ENCODE peak calls at places on chromosome 21, in six cellular contexts. W is HL-60, F is left ventricle myocardium inferior, K is dorsolateral prefrontal cortex, R is cardiac muscle cell, X is brain microvascular endothelial cell. Z is an unnamed sample.

GRCh38 chr21:33428669-33429068 is 25.5 kb downstream of the IFNGR2 start:
- DNase-seq in F (no peak), X (no peak), K (no peak), W (no peak), R (no peak), Z (no peak)

GRCh38 chr21:17848228-17848627 is 29.1 kb upstream of the C21orf91 start:
- DNase-seq in K (no peak), W (no peak), X (peak), R (no peak), F (peak), Z (peak)

GRCh38 chr21:27572681-27573080 is 605.8 kb upstream of the ADAMTS5 start:
- DNase-seq in W (no peak), X (peak), F (no peak), R (no peak), K (no peak), Z (peak)

GRCh38 chr21:22965455-22966125 is 1967.4 kb downstream of the NCAM2 start:
- DNase-seq in W (no peak), X (no peak), K (no peak), F (no peak), R (no peak), Z (no peak)

GRCh38 chr21:41877901-41878830 is 978 bp downstream of the PRDM15 start:
- DNase-seq in K (no peak), W (peak), X (peak), R (peak), F (no peak), Z (no peak)

GRCh38 chr21:24456358-24456757 is 1150.9 kb downstream of the MRPL39 start:
- DNase-seq in X (no peak), K (no peak), R (no peak), F (no peak), W (no peak), Z (no peak)

GRCh38 chr21:27023186-27023585 is 56.3 kb upstream of the ADAMTS5 start:
- DNase-seq in F (no peak), X (no peak), W (no peak), K (no peak), R (no peak), Z (no peak)

GRCh38 chr21:41605178-41605933 is 97.4 kb upstream of the TMPRSS2 start:
- DNase-seq in W (no peak), R (no peak), F (no peak), X (no peak), K (no peak), Z (no peak)

GRCh38 chr21:29264721-29265120 is 34.0 kb upstream of the BACH1 start:
- DNase-seq in F (no peak), K (no peak), R (no peak), X (no peak), W (no peak), Z (no peak)

GRCh38 chr21:41580758-41581554 is 73.0 kb upstream of the TMPRSS2 start:
- DNase-seq in K (no peak), R (no peak), W (no peak), X (no peak), F (no peak), Z (no peak)

GRCh38 chr21:32806810-32807386 is 35.3 kb upstream of the PAXBP1 start:
- DNase-seq in K (no peak), R (no peak), W (no peak), X (peak), F (no peak), Z (no peak)

GRCh38 chr21:31180256-31181088 is 142.2 kb upstream of the KRTAP19-8 start:
- DNase-seq in F (no peak), X (peak), K (no peak), W (no peak), R (peak), Z (no peak)

GRCh38 chr21:37210017-37210593 is 57.0 kb downstream of the VPS26C start:
- DNase-seq in K (no peak), R (no peak), F (no peak), X (no peak), W (peak), Z (no peak)

GRCh38 chr21:15669247-15669646 is 60.5 kb upstream of the USP25 start:
- DNase-seq in F (no peak), W (no peak), R (no peak), X (no peak), K (no peak), Z (no peak)

GRCh38 chr21:38820471-38821239 is 14.9 kb downstream of the ETS2 start:
- DNase-seq in X (no peak), R (no peak), K (no peak), F (no peak), W (no peak), Z (no peak)

GRCh38 chr21:26194326-26194725 is 23.8 kb upstream of the APP start:
- DNase-seq in W (no peak), K (no peak), R (no peak), X (no peak), F (no peak), Z (peak)

GRCh38 chr21:41325138-41325537 is 8.5 kb downstream of the FAM3B start:
- DNase-seq in W (no peak), X (no peak), F (no peak), R (no peak), K (no peak), Z (no peak)

GRCh38 chr21:17441370-17441769 is 71.5 kb upstream of the CXADR start:
- DNase-seq in K (no peak), R (no peak), F (no peak), X (no peak), W (no peak), Z (no peak)

GRCh38 chr21:43189936-43190335 is 21.1 kb downstream of the CRYAA start:
- DNase-seq in R (no peak), K (peak), W (no peak), X (no peak), F (no peak), Z (no peak)

GRCh38 chr21:42636535-42636914 is 16.9 kb upstream of the PDE9A start:
- DNase-seq in R (no peak), W (peak), F (no peak), X (peak), K (no peak), Z (peak)

GRCh38 chr21:26583737-26584136 is 10.7 kb upstream of the CYYR1 start:
- DNase-seq in K (no peak), X (no peak), R (no peak), W (no peak), F (no peak), Z (no peak)

GRCh38 chr21:28509031-28509430 is 483.6 kb downstream of the LTN1 start:
- DNase-seq in X (no peak), K (no peak), W (no peak), F (no peak), R (no peak), Z (no peak)

GRCh38 chr21:32319012-32319411 is 20.4 kb downstream of the MRAP start:
- DNase-seq in F (no peak), R (no peak), W (no peak), X (no peak), K (no peak), Z (no peak)

GRCh38 chr21:38295997-38296764 is 39.4 kb downstream of the KCNJ15 start:
- DNase-seq in W (no peak), R (no peak), F (no peak), K (no peak), X (no peak), Z (no peak)

GRCh38 chr21:17781524-17781923 is 37.6 kb downstream of the C21orf91 start:
- DNase-seq in F (no peak), K (no peak), W (no peak), X (no peak), R (no peak), Z (no peak)

GRCh38 chr21:20698585-20698984 is 299.6 kb upstream of the NCAM2 start:
- DNase-seq in F (no peak), R (no peak), K (no peak), W (no peak), X (no peak), Z (no peak)

GRCh38 chr21:43315244-43316137 is 111.4 kb downstream of the SIK1 start:
- DNase-seq in F (no peak), K (no peak), W (no peak), X (no peak), R (no peak), Z (no peak)

GRCh38 chr21:41808094-41808493 is 41.2 kb upstream of the RIPK4 start:
- DNase-seq in K (no peak), F (no peak), X (no peak), R (no peak), W (no peak), Z (no peak)

GRCh38 chr21:33136898-33137502 is 67.1 kb downstream of the OLIG1 start:
- DNase-seq in F (no peak), W (no peak), R (no peak), K (no peak), X (no peak), Z (no peak)

GRCh38 chr21:18142639-18143038 is 102.0 kb upstream of the CHODL start:
- DNase-seq in W (no peak), X (no peak), K (no peak), R (no peak), F (no peak), Z (no peak)

GRCh38 chr21:37700641-37701202 is 215.5 kb downstream of the KCNJ6 start:
- DNase-seq in X (peak), R (peak), F (no peak), W (peak), K (peak), Z (no peak)

GRCh38 chr21:38938343-38938742 is 132.6 kb downstream of the ETS2 start:
- DNase-seq in K (no peak), F (no peak), W (no peak), R (peak), X (peak), Z (no peak)

GRCh38 chr21:33023574-33024277 is 2.0 kb upstream of the OLIG2 start:
- DNase-seq in F (no peak), K (no peak), X (no peak), W (no peak), R (no peak), Z (no peak)

GRCh38 chr21:21085206-21085605 is 87.0 kb downstream of the NCAM2 start:
- DNase-seq in R (no peak), F (no peak), W (no peak), K (no peak), X (no peak), Z (no peak)

GRCh38 chr21:14751602-14752001 is 205.5 kb upstream of the SAMSN1 start:
- DNase-seq in F (no peak), X (no peak), R (no peak), W (no peak), K (no peak), Z (no peak)

GRCh38 chr21:37767984-37768383 is 148.3 kb downstream of the KCNJ6 start:
- DNase-seq in F (no peak), W (no peak), R (no peak), K (no peak), X (no peak), Z (no peak)

GRCh38 chr21:35646606-35647005 is 413.7 kb downstream of the SETD4 start:
- DNase-seq in W (no peak), K (no peak), R (no peak), X (peak), F (no peak), Z (no peak)

GRCh38 chr21:35651166-35651565 is 409.2 kb downstream of the SETD4 start:
- DNase-seq in F (no peak), X (no peak), K (no peak), R (no peak), W (no peak), Z (no peak)

GRCh38 chr21:35649186-35649585 is 411.1 kb downstream of the SETD4 start:
- DNase-seq in F (no peak), W (no peak), R (no peak), X (peak), K (no peak), Z (no peak)

GRCh38 chr21:35652196-35652595 is 408.1 kb downstream of the SETD4 start:
- DNase-seq in K (no peak), F (no peak), R (no peak), X (no peak), W (no peak), Z (no peak)

DNA sequence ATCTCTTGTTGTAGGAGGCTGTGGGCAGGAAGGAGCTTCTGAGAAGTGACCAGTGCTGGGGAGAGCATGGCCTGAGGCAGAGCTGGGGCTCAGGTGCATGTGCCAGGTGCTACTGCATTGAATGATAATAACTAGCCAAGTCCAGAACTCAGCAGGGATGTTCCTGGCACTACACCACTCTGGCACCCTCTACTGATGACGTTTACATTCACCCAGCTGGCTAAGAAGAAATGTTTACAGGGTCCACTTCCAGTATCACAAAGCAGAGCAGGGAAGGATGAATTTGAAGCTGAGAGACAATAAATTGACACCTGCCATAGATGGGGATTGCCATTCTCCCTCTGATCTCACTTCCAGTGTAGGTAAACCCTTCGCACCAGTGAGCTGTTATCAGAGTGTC is 411.8 kb downstream of the SETD4 start:
- DNase-seq in K (no peak), R (no peak), F (no peak), X (no peak), W (no peak), Z (no peak)
- TF ChIP-seq CTCF in K (no peak), R (no peak), F (no peak), X (peak), W (no peak), Z (no peak)

GRCh38 chr21:44994581-44995171 is 54.8 kb downstream of the SLX9 start:
- DNase-seq in R (no peak), K (no peak), X (no peak), W (no peak), F (no peak), Z (no peak)
- H3K4me3 ChIP-seq in R (no peak), K (no peak), X (no peak), W (no peak), F (no peak), Z (no peak)

GRCh38 chr21:44420416-44421205 is 34.7 kb upstream of the LRRC3 start:
- DNase-seq in F (peak), R (no peak), W (no peak), K (peak), X (no peak), Z (no peak)
- TF ChIP-seq CTCF in F (no peak), R (no peak), W (no peak), K (no peak), X (no peak), Z (no peak)

DNA sequence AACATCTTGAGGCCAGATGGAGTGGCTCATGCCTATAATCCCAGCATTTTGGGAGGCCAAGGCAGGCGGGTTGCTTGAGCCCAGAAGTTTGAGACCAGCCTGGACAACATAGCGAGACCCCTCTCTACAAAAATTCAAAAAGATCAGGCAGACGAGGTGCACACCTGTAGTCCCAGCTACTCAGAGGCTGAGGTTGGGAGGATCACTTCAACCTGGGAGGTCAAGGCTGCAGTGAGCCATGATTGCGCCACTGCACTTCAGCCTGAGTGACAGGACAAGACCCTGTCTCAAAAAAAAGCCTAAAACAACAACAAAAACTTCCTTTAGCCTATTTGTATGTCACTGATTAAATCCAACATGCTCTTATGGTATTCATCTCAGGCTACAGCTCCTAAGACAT is 6.8 kb upstream of the DOP1B start:
- DNase-seq in K (no peak), R (no peak), F (no peak), X (no peak), W (no peak), Z (no peak)
- H3K4me3 ChIP-seq in K (no peak), R (no peak), F (peak), X (no peak), W (peak), Z (no peak)

GRCh38 chr21:46662765-46663500 is 27.5 kb downstream of the PRMT2 start:
- DNase-seq in R (no peak), W (no peak), X (no peak), K (no peak), F (no peak), Z (no peak)

GRCh38 chr21:46662367-46662654 is 26.8 kb downstream of the PRMT2 start:
- DNase-seq in K (no peak), F (no peak), R (no peak), W (no peak), X (no peak), Z (no peak)

GRCh38 chr21:46660505-46660904 is 25.0 kb downstream of the PRMT2 start:
- DNase-seq in R (no peak), K (no peak), W (no peak), F (no peak), X (no peak), Z (no peak)

GRCh38 chr21:46661627-46662366 is 26.3 kb downstream of the PRMT2 start:
- DNase-seq in X (no peak), R (no peak), W (no peak), K (no peak), F (no peak), Z (no peak)

DNA sequence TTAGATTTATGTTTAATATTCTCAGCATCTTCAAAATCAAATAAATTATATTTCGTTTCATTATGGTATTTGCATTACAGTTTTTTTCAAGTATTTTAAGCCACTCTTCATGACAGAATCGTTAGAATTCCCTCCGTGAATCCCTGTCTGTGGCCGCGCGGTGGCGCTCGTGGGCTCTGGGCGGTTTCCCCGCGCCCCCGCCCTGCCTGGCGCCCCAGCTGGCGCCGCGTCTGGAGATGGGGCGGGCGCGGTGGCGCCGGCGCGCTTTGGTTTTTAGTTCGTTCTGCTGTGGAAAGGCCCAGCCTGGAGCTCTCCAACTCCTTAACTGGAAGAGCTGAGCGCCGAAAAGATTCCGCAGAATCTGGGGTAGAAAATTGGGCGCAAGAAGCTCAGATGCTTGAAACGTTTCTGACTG is 25.7 kb downstream of the PRMT2 start:
- DNase-seq in X (peak), K (peak), F (peak), W (peak), R (peak), Z (no peak)
- TF ChIP-seq CTCF in X (peak), K (peak), F (peak), W (peak), R (peak), Z (peak)